ENCODE peak calls at places on chromosomes 5 and 9, in six cellular contexts. L is heart left ventricle, E is EH, U is RPMI8226, H is mammary epithelial cell, M is NCI-H2029. J is an unnamed sample.

GRCh38 chr5:16937023-16937379 is 913 bp upstream of the MYO10 start:
- DNase-seq in M (peak; percentile 45), L (no peak), U (no peak), E (no peak), H (peak; percentile 87), J (no peak)

GRCh38 chr9:4197548-4197947 is 102.3 kb downstream of the GLIS3 start:
- DNase-seq in U (peak; percentile 5), M (no peak), E (no peak), H (peak; percentile 34), L (no peak), J (peak; percentile 29)

GRCh38 chr5:16773990-16774389 is 157.2 kb upstream of the RETREG1 start:
- DNase-seq in U (no peak), M (no peak), H (no peak), L (no peak), E (peak; percentile 71), J (peak; percentile 2)

GRCh38 chr5:60945760-60946253 is 802 bp downstream of the NDUFAF2 start:
- DNase-seq in L (peak; percentile 17), E (peak; percentile 69), M (no peak), U (peak; percentile 73), H (peak; percentile 55), J (peak; percentile 63)

GRCh38 chr5:14790220-14790619 is 81.4 kb downstream of the ANKH start:
- DNase-seq in E (peak; percentile 30), U (no peak), M (no peak), H (no peak), L (no peak), J (no peak)

GRCh38 chr9:76269789-76270188 is 124.4 kb downstream of the RFK start:
- DNase-seq in U (no peak), E (peak; percentile 13), L (no peak), M (no peak), H (peak; percentile 54), J (no peak)

GRCh38 chr9:89878687-89879086 is 273.9 kb downstream of the GADD45G start:
- DNase-seq in H (no peak), E (no peak), M (peak; percentile 94), U (no peak), L (peak; percentile 82), J (no peak)

GRCh38 chr9:135023389-135023788 is 64.1 kb upstream of the OLFM1 start:
- DNase-seq in H (peak; percentile 79), U (peak; percentile 44), M (no peak), E (peak; percentile 3), L (no peak), J (no peak)

GRCh38 chr9:129486496-129487306 is 134.2 kb downstream of the C9orf50 start:
- DNase-seq in E (peak; percentile 94), H (no peak), L (peak; percentile 83), M (no peak), U (no peak), J (no peak)

GRCh38 chr9:22134390-22134789 is 125.3 kb upstream of the CDKN2B start:
- DNase-seq in L (no peak), M (no peak), U (no peak), E (no peak), H (peak; percentile 60), J (no peak)

GRCh38 chr5:68071731-68072130 is 143.8 kb upstream of the PIK3R1 start:
- DNase-seq in H (no peak), U (no peak), L (no peak), M (no peak), E (peak; percentile 62), J (no peak)

GRCh38 chr5:111146053-111146452 is 53.9 kb downstream of the WDR36 start:
- DNase-seq in H (no peak), U (no peak), M (no peak), E (no peak), L (no peak), J (no peak)

GRCh38 chr5:15821506-15821905 is 321.5 kb downstream of the FBXL7 start:
- DNase-seq in U (no peak), L (no peak), E (peak; percentile 75), M (no peak), H (no peak), J (no peak)

GRCh38 chr5:111408817-111409216 is 103.5 kb downstream of the STARD4 start:
- DNase-seq in H (no peak), L (no peak), M (no peak), E (no peak), U (no peak), J (no peak)

GRCh38 chr9:77018058-77019009 is 1.1 kb upstream of the FOXB2 start:
- DNase-seq in M (no peak), E (no peak), H (no peak), L (no peak), U (no peak), J (peak; percentile 15)

GRCh38 chr9:37914154-37914551 is 10.2 kb upstream of the SLC25A51 start:
- DNase-seq in M (no peak), H (no peak), E (no peak), L (no peak), U (no peak), J (no peak)

GRCh38 chr9:92393686-92394085 is 10.7 kb downstream of the OGN start:
- DNase-seq in M (no peak), E (peak; percentile 21), U (no peak), L (no peak), H (no peak), J (no peak)

GRCh38 chr5:54874337-54875021 is 110.9 kb downstream of the ESM1 start:
- DNase-seq in U (no peak), E (peak; percentile 33), M (no peak), L (no peak), H (peak; percentile 21), J (no peak)

GRCh38 chr9:109739760-109740159 is 40.2 kb upstream of the PALM2AKAP2 start:
- DNase-seq in M (no peak), U (no peak), H (no peak), E (no peak), L (no peak), J (no peak)

GRCh38 chr9:87545858-87546257 is 48.2 kb downstream of the DAPK1 start:
- DNase-seq in L (no peak), H (peak; percentile 35), M (no peak), U (no peak), E (peak; percentile 33), J (no peak)

GRCh38 chr5:37506722-37507121 is 127.6 kb downstream of the WDR70 start:
- DNase-seq in U (no peak), H (no peak), M (no peak), L (no peak), E (no peak), J (no peak)

GRCh38 chr5:52598954-52599353 is 188.8 kb upstream of the ITGA1 start:
- DNase-seq in M (no peak), H (no peak), L (no peak), E (no peak), U (no peak), J (no peak)

GRCh38 chr5:123422433-123423277 is 548 bp downstream of the CEP120 start:
- DNase-seq in H (peak; percentile 38), M (no peak), L (no peak), E (peak; percentile 34), U (peak; percentile 40), J (peak; percentile 54)

GRCh38 chr5:118793091-118793490 is 195.3 kb downstream of the DTWD2 start:
- DNase-seq in U (no peak), H (no peak), E (no peak), L (no peak), M (no peak), J (no peak)

GRCh38 chr9:79134654-79135053 is 437.1 kb upstream of the TLE4 start:
- DNase-seq in H (peak; percentile 5), L (no peak), E (peak; percentile 82), M (no peak), U (peak; percentile 2), J (peak; percentile 75)

GRCh38 chr5:10699987-10700386 is 61.0 kb downstream of the DAP start:
- DNase-seq in H (no peak), M (no peak), L (no peak), E (no peak), U (no peak), J (no peak)

GRCh38 chr5:7094626-7095025 is 301.3 kb upstream of the ADCY2 start:
- DNase-seq in L (no peak), H (no peak), M (no peak), E (no peak), U (peak; percentile 22), J (no peak)

GRCh38 chr5:93277001-93277400 is 304.0 kb downstream of the NR2F1-AS1 start:
- DNase-seq in E (no peak), U (peak; percentile 29), L (no peak), M (no peak), H (no peak), J (no peak)

GRCh38 chr5:104538835-104539234 is 976.2 kb upstream of the NUDT12 start:
- DNase-seq in E (no peak), L (no peak), U (no peak), H (no peak), M (no peak), J (no peak)

J was measured in NCI-H82.